ENCODE peak calls at places on chromosome 7, in eight cellular contexts. M is right lobe of liver; N is substantia nigra; B is spleen; E is transverse colon; Z is CD8-positive, alpha-beta T cell; Q is osteoblast; T is A549. P is an unnamed sample.

GRCh38 chr7:119482209-119482608 is 790.8 kb upstream of the KCND2 start:
- DNase-seq in N (no peak), T (peak; percentile 36), B (peak; percentile 43), E (no peak), M (peak; percentile 59), Q (no peak), Z (no peak), P (no peak)

GRCh38 chr7:129401968-129402860 is 32.0 kb upstream of the STRIP2 start:
- DNase-seq in Q (no peak), B (no peak), E (no peak), T (peak; percentile 20), N (no peak), M (no peak), Z (peak; percentile 10), P (no peak)

GRCh38 chr7:37212051-37212450 is 236.6 kb downstream of the ELMO1 start:
- DNase-seq in E (no peak), M (no peak), N (no peak), B (no peak), Q (no peak), T (no peak), Z (no peak), P (no peak)

GRCh38 chr7:44733708-44734481 is 14.8 kb upstream of the ZMIZ2 start:
- DNase-seq in M (no peak), N (no peak), E (no peak), Q (no peak), Z (no peak), T (peak; percentile 61), B (peak; percentile 5), P (no peak)

GRCh38 chr7:94393251-94393758 is 1.4 kb upstream of the COL1A2 start:
- DNase-seq in B (no peak), E (no peak), M (no peak), Q (no peak), N (no peak), T (no peak), Z (no peak), P (no peak)

GRCh38 chr7:57415326-57415725 is 34.7 kb upstream of the ZNF716 start:
- DNase-seq in Q (no peak), T (no peak), Z (no peak), M (no peak), N (no peak), B (peak; percentile 29), E (no peak), P (no peak)

GRCh38 chr7:149398195-149398820 is 62.6 kb downstream of the ZNF777 start:
- DNase-seq in T (no peak), N (no peak), Q (peak; percentile 18), M (no peak), Z (no peak), B (no peak), E (no peak), P (no peak)

GRCh38 chr7:127765150-127765549 is 113.2 kb downstream of the SND1 start:
- DNase-seq in T (no peak), Z (no peak), Q (no peak), E (no peak), B (no peak), M (no peak), N (no peak), P (no peak)

GRCh38 chr7:130490287-130490686 is 1.6 kb upstream of the MEST start:
- DNase-seq in N (no peak), T (no peak), M (no peak), Z (no peak), Q (peak; percentile 79), E (no peak), B (no peak), P (no peak)

GRCh38 chr7:36303202-36304098 is 86.2 kb upstream of the ANLN start:
- DNase-seq in E (peak; percentile 54), B (no peak), T (peak; percentile 87), N (peak; percentile 81), M (peak; percentile 96), Z (no peak), Q (peak; percentile 94), P (peak; percentile 90)

DNA sequence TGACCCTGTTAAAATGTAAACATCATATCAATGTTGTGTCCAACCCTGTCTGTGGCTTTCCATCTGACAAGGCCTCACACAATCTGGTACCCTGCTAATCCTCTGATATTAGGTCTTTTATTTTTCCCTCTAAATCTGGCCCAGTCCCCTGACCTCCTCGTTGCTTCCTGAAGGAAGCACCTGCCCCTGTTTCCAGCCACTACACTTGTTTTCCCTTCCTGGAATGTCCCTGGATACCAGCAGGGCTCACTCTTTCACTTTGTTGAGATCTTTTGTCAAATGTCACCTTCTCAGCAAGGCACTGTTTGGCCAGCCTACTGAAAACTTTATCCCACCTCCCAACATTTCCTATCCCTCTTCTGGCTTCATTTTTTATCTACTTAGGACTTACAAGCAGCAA is 2.1 kb downstream of the SAMD9L start:
- DNase-seq in T (no peak), E (no peak), Z (no peak), N (no peak), M (no peak), B (no peak), Q (no peak), P (no peak)
- H3K27ac ChIP-seq in T (no peak overlapping the region), E (no peak overlapping the region), Z (no peak overlapping the region), N (no peak overlapping the region), M (no peak overlapping the region), B (peak overlapping the region; percentile 81), Q (no peak overlapping the region), P (no peak overlapping the region)

GRCh38 chr7:91054374-91054773 is 209.9 kb upstream of the FZD1 start:
- DNase-seq in B (no peak), E (no peak), Z (no peak), Q (no peak), T (no peak), N (no peak), M (no peak), P (no peak)

GRCh38 chr7:91051966-91052365 is 212.3 kb upstream of the FZD1 start:
- DNase-seq in Z (no peak), N (no peak), Q (no peak), T (no peak), M (no peak), B (no peak), E (no peak), P (no peak)

GRCh38 chr7:91050677-91051076 is 213.6 kb upstream of the FZD1 start:
- DNase-seq in E (no peak), B (no peak), Q (no peak), N (no peak), M (no peak), T (no peak), Z (no peak), P (no peak)

DNA sequence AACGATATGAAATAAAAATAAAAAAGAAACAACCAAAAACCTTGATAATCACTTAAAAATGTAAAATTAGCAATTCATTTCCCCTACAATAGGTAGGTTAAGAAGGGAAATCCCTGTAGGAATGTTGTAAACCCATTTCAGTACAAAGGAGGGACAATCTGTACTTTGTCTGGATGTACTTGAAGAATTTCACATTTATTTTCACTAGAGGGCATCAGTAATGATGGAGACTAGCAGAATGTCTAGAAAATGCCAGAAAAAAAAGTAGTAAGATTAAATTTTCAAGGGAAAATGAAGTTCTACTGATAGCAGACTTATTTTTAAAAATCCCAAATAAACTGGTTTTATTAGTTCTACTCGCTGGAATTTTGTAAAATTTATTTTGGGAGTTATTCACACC is 209.0 kb upstream of the FZD1 start:
- DNase-seq in M (no peak), E (no peak), N (no peak), Q (no peak), T (no peak), Z (no peak), B (no peak), P (no peak)
- H3K27ac ChIP-seq in M (no peak overlapping the region), E (no peak overlapping the region), N (no peak overlapping the region), Q (no peak overlapping the region), T (no peak overlapping the region), Z (no peak overlapping the region), B (no peak overlapping the region), P (no peak overlapping the region)

GRCh38 chr7:74084722-74085578 is 1.3 kb downstream of the LIMK1 start:
- DNase-seq in T (no peak), Z (no peak), B (no peak), E (no peak), Q (peak; percentile 68), N (no peak), M (no peak), P (no peak)
- H3K27ac ChIP-seq in T (peak overlapping the region; percentile 99), Z (no peak overlapping the region), B (no peak overlapping the region), E (peak overlapping the region; percentile 79), Q (peak overlapping the region; percentile 86), N (peak overlapping the region; percentile 49), M (no peak overlapping the region), P (no peak overlapping the region)

DNA sequence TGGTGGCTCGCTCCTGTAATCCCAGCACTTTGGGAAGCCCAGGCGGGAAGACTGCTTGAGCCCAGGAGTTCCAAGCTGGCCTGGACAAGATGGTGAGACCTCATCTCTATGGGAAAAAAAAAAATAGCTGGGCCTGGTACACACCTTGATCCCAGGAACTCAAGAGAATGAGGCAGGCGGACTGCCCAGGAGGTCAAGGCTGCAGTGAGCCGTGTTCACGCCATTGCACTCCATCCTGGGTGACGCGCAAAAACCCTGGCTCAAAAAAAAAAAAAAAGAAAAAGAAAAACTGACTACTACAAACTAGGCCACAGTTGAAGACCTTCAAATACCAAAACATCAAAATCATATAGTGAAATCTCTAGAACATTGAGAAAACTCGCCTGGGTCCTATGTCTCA is 3.9 kb downstream of the BRAT1 start:
- DNase-seq in B (no peak), Q (no peak), Z (no peak), E (no peak), T (no peak), N (no peak), M (no peak), P (no peak)
- H3K27ac ChIP-seq in B (no peak overlapping the region), Q (no peak overlapping the region), Z (no peak overlapping the region), E (no peak overlapping the region), T (no peak overlapping the region), N (no peak overlapping the region), M (no peak overlapping the region), P (no peak overlapping the region)